ENCODE peak calls at places on chromosomes 1 and 21, in ten cellular contexts. A, C, T, N, E, S, X, J, D and W are unnamed samples.

GRCh38 chr1:151790940-151791651 is 796 bp upstream of the TDRKH start:
- DNase-seq in D (peak; percentile 38), J (no peak), X (no peak), N (peak; percentile 79), C (no peak), T (peak; percentile 44), E (peak; percentile 33), A (peak; percentile 14), S (peak; percentile 59), W (peak; percentile 35)

GRCh38 chr1:15090373-15090772 is 63.2 kb upstream of the TMEM51 start:
- DNase-seq in C (no peak), J (no peak), X (no peak), N (peak; percentile 98), S (peak; percentile 92), E (peak; percentile 53), D (peak; percentile 62), A (peak; percentile 35), T (peak; percentile 52), W (peak; percentile 90)

GRCh38 chr1:235169986-235170385 is 8.9 kb upstream of the RBM34 start:
- DNase-seq in A (no peak), X (no peak), J (peak; percentile 30), T (no peak), S (no peak), N (no peak), C (no peak), E (peak; percentile 68), D (no peak), W (no peak)

GRCh38 chr1:116710326-116711060 is 43.0 kb upstream of the IGSF3 start:
- DNase-seq in J (no peak), A (no peak), N (peak; percentile 72), S (no peak), X (no peak), C (no peak), E (peak; percentile 41), T (peak; percentile 20), D (no peak), W (no peak)

GRCh38 chr1:197948926-197949899 is 32.0 kb downstream of the LHX9 start:
- DNase-seq in D (no peak), J (no peak), E (no peak), T (no peak), A (peak; percentile 48), C (peak; percentile 1), N (no peak), X (peak; percentile 19), S (no peak), W (no peak)

GRCh38 chr1:218996362-218996761 is 177.3 kb upstream of the LYPLAL1 start:
- DNase-seq in S (no peak), D (no peak), J (peak; percentile 26), E (peak; percentile 9), X (no peak), T (no peak), C (no peak), A (no peak), N (peak; percentile 18), W (no peak)

GRCh38 chr1:206867261-206867660 is 1.8 kb downstream of the IL20 start:
- DNase-seq in S (no peak), E (peak; percentile 74), C (no peak), A (no peak), N (no peak), T (no peak), X (no peak), D (no peak), J (no peak), W (no peak)

GRCh38 chr1:206738370-206739366 is 31.9 kb upstream of the IL19 start:
- DNase-seq in S (no peak), N (peak; percentile 47), X (no peak), D (no peak), E (peak; percentile 61), A (no peak), T (peak; percentile 26), J (no peak), C (no peak), W (no peak)

GRCh38 chr1:46130144-46130543 is 2.3 kb downstream of the PIK3R3 start:
- DNase-seq in X (no peak), S (no peak), A (no peak), J (no peak), T (no peak), E (no peak), D (no peak), N (no peak), C (no peak), W (no peak)

GRCh38 chr1:94296018-94296417 is 58.6 kb upstream of the ARHGAP29 start:
- DNase-seq in T (peak; percentile 36), J (peak; percentile 23), A (no peak), C (no peak), D (peak; percentile 71), S (no peak), N (no peak), E (peak; percentile 76), X (no peak), W (no peak)

GRCh38 chr1:188888387-188888786 is 1589.3 kb downstream of the BRINP3 start:
- DNase-seq in N (no peak), C (no peak), J (no peak), T (no peak), D (peak; percentile 12), A (no peak), S (no peak), E (no peak), X (no peak), W (no peak)

GRCh38 chr1:94270801-94271203 is 33.4 kb upstream of the ARHGAP29 start:
- DNase-seq in D (peak; percentile 95), T (peak; percentile 85), C (no peak), A (no peak), S (no peak), J (peak; percentile 44), N (no peak), E (peak; percentile 75), X (no peak), W (no peak)

GRCh38 chr1:155186266-155186954 is 12.8 kb downstream of the TRIM46 start:
- DNase-seq in N (peak; percentile 84), D (no peak), T (no peak), A (no peak), C (no peak), S (peak; percentile 49), J (no peak), E (no peak), X (no peak), W (peak; percentile 64)

GRCh38 chr21:34072145-34073031 is 990 bp upstream of the MRPS6 start:
- DNase-seq in S (no peak), C (no peak), N (peak; percentile 70), A (no peak), T (no peak), E (peak; percentile 20), D (no peak), J (no peak), X (peak; percentile 9), W (no peak)

GRCh38 chr1:29655945-29656866 is 419.9 kb downstream of the PTPRU start:
- DNase-seq in N (no peak), J (no peak), E (no peak), D (peak; percentile 25), A (no peak), S (no peak), T (peak; percentile 25), C (no peak), X (no peak), W (peak; percentile 13)

GRCh38 chr1:109640285-109640865 is 15.5 kb upstream of the GSTM4 start:
- DNase-seq in X (peak; percentile 99), E (peak; percentile 68), N (peak; percentile 78), D (peak; percentile 79), J (peak; percentile 68), C (peak; percentile 82), S (peak; percentile 89), A (peak; percentile 81), T (peak; percentile 81), W (peak; percentile 95)

GRCh38 chr21:44286086-44286715 is 525 bp downstream of the AIRE start:
- DNase-seq in J (no peak), D (no peak), T (no peak), X (no peak), N (no peak), E (no peak), A (no peak), C (no peak), S (no peak), W (no peak)

GRCh38 chr1:206816390-206817287 is 44.3 kb upstream of the IL10 start:
- DNase-seq in D (no peak), N (no peak), A (no peak), T (no peak), C (no peak), J (no peak), S (no peak), E (no peak), X (no peak), W (no peak)

GRCh38 chr1:156496211-156496761 is 4.3 kb downstream of the MEF2D start:
- DNase-seq in T (no peak), X (no peak), S (no peak), E (no peak), J (no peak), A (no peak), D (peak; percentile 40), N (no peak), C (no peak), W (peak; percentile 38)

GRCh38 chr1:222643603-222643936 is 25.7 kb downstream of the MIA3 start:
- DNase-seq in D (no peak), X (no peak), S (peak; percentile 56), N (peak; percentile 82), A (no peak), C (no peak), E (no peak), T (no peak), J (peak; percentile 17), W (no peak)

GRCh38 chr1:161721738-161722343 is 497 bp downstream of the FCRLB start:
- DNase-seq in E (peak; percentile 51), C (no peak), D (peak; percentile 86), T (peak; percentile 41), X (no peak), J (peak; percentile 89), N (no peak), S (no peak), A (no peak), W (no peak)